ENCODE peak calls at places on chromosomes 3 and 15, in four cellular contexts. One of them, this sample, is unnamed.
A peak's percentile ranks its signal among the peaks of the same experiment; 100 is the strongest.

GRCh38 chr3:100865442-100865841 is 127.8 kb downstream of the ABI3BP start:
- DNase-seq in thoracic aorta: no peak
- DNase-seq in lower lobe of right lung: no peak
- DNase-seq in cardiac muscle cell: no peak
- DNase-seq in this sample: no peak

GRCh38 chr3:11154036-11154952 is at the start of gene HRH1:
- DNase-seq in lower lobe of right lung: no peak
- DNase-seq in thoracic aorta: no peak
- DNase-seq in cardiac muscle cell: peak; percentile 40
- DNase-seq in this sample: no peak

GRCh38 chr3:190083631-190084030 is 37.1 kb downstream of the P3H2 start:
- DNase-seq in lower lobe of right lung: no peak
- DNase-seq in thoracic aorta: no peak
- DNase-seq in cardiac muscle cell: no peak
- DNase-seq in this sample: no peak

GRCh38 chr15:100284701-100285100 is 57.1 kb downstream of the ADAMTS17 start:
- DNase-seq in thoracic aorta: no peak
- DNase-seq in lower lobe of right lung: peak; percentile 57
- DNase-seq in cardiac muscle cell: no peak
- DNase-seq in this sample: peak; percentile 68

GRCh38 chr3:12622335-12622734 is 41.6 kb downstream of the RAF1 start:
- DNase-seq in thoracic aorta: no peak
- DNase-seq in cardiac muscle cell: no peak
- DNase-seq in lower lobe of right lung: no peak
- DNase-seq in this sample: no peak

GRCh38 chr15:77606142-77607034 is 26.3 kb downstream of the LINGO1 start:
- DNase-seq in lower lobe of right lung: no peak
- DNase-seq in cardiac muscle cell: peak; percentile 36
- DNase-seq in thoracic aorta: no peak
- DNase-seq in this sample: no peak

GRCh38 chr3:147538034-147538433 is 128.9 kb downstream of the ZIC1 start:
- DNase-seq in thoracic aorta: no peak
- DNase-seq in lower lobe of right lung: no peak
- DNase-seq in cardiac muscle cell: no peak
- DNase-seq in this sample: no peak

GRCh38 chr3:37103103-37103815 is 71.1 kb downstream of the LRRFIP2 start:
- DNase-seq in thoracic aorta: no peak
- DNase-seq in cardiac muscle cell: no peak
- DNase-seq in lower lobe of right lung: no peak
- DNase-seq in this sample: no peak

GRCh38 chr15:44009056-44009455 is 182.3 kb downstream of the WDR76 start:
- DNase-seq in cardiac muscle cell: no peak
- DNase-seq in lower lobe of right lung: no peak
- DNase-seq in thoracic aorta: no peak
- DNase-seq in this sample: no peak

GRCh38 chr3:147493666-147494065 is 84.5 kb downstream of the ZIC1 start:
- DNase-seq in lower lobe of right lung: no peak
- DNase-seq in thoracic aorta: no peak
- DNase-seq in cardiac muscle cell: no peak
- DNase-seq in this sample: no peak

GRCh38 chr15:43751885-43752284 is 5.6 kb downstream of the PDIA3 start:
- DNase-seq in lower lobe of right lung: no peak
- DNase-seq in cardiac muscle cell: no peak
- DNase-seq in thoracic aorta: no peak
- DNase-seq in this sample: no peak

GRCh38 chr15:78718257-78718656 is 77.2 kb upstream of the CHRNB4 start:
- DNase-seq in thoracic aorta: no peak
- DNase-seq in lower lobe of right lung: no peak
- DNase-seq in cardiac muscle cell: no peak
- DNase-seq in this sample: no peak

GRCh38 chr3:113736548-113737089 is 9.4 kb downstream of the NAA50 start:
- DNase-seq in cardiac muscle cell: peak; percentile 44
- DNase-seq in lower lobe of right lung: no peak
- DNase-seq in thoracic aorta: no peak
- DNase-seq in this sample: no peak

GRCh38 chr15:68574629-68575028 is 4.2 kb upstream of the CORO2B start:
- DNase-seq in lower lobe of right lung: no peak
- DNase-seq in cardiac muscle cell: no peak
- DNase-seq in thoracic aorta: no peak
- DNase-seq in this sample: no peak

GRCh38 chr15:68570974-68571373 is 7.8 kb upstream of the CORO2B start:
- DNase-seq in lower lobe of right lung: no peak
- DNase-seq in cardiac muscle cell: no peak
- DNase-seq in thoracic aorta: no peak
- DNase-seq in this sample: no peak

GRCh38 chr15:68572921-68573320 is 5.9 kb upstream of the CORO2B start:
- DNase-seq in lower lobe of right lung: no peak
- DNase-seq in cardiac muscle cell: no peak
- DNase-seq in thoracic aorta: no peak
- DNase-seq in this sample: no peak

GRCh38 chr15:68574051-68574450 is 4.7 kb upstream of the CORO2B start:
- DNase-seq in thoracic aorta: no peak
- DNase-seq in cardiac muscle cell: no peak
- DNase-seq in lower lobe of right lung: no peak
- DNase-seq in this sample: no peak

GRCh38 chr15:68572309-68572708 is 6.5 kb upstream of the CORO2B start:
- DNase-seq in lower lobe of right lung: no peak
- DNase-seq in thoracic aorta: no peak
- DNase-seq in cardiac muscle cell: no peak
- DNase-seq in this sample: no peak
- H3K27me3 ChIP-seq in lower lobe of right lung: peaks cover 4% of the 10 kb centered on the region
- H3K27me3 ChIP-seq in thoracic aorta: no peaks in the 10 kb centered on the region
- H3K27me3 ChIP-seq in cardiac muscle cell: peaks cover 3% of the 10 kb centered on the region
- H3K27me3 ChIP-seq in this sample: no peaks in the 10 kb centered on the region

GRCh38 chr15:66107070-66107469 is 146.5 kb downstream of the MEGF11 start:
- DNase-seq in cardiac muscle cell: no peak
- DNase-seq in thoracic aorta: no peak
- DNase-seq in lower lobe of right lung: no peak
- DNase-seq in this sample: no peak
- H3K27me3 ChIP-seq in cardiac muscle cell: no peaks in the 10 kb centered on the region
- H3K27me3 ChIP-seq in thoracic aorta: no peaks in the 10 kb centered on the region
- H3K27me3 ChIP-seq in lower lobe of right lung: peaks cover 18% of the 10 kb centered on the region
- H3K27me3 ChIP-seq in this sample: no peaks in the 10 kb centered on the region

DNA sequence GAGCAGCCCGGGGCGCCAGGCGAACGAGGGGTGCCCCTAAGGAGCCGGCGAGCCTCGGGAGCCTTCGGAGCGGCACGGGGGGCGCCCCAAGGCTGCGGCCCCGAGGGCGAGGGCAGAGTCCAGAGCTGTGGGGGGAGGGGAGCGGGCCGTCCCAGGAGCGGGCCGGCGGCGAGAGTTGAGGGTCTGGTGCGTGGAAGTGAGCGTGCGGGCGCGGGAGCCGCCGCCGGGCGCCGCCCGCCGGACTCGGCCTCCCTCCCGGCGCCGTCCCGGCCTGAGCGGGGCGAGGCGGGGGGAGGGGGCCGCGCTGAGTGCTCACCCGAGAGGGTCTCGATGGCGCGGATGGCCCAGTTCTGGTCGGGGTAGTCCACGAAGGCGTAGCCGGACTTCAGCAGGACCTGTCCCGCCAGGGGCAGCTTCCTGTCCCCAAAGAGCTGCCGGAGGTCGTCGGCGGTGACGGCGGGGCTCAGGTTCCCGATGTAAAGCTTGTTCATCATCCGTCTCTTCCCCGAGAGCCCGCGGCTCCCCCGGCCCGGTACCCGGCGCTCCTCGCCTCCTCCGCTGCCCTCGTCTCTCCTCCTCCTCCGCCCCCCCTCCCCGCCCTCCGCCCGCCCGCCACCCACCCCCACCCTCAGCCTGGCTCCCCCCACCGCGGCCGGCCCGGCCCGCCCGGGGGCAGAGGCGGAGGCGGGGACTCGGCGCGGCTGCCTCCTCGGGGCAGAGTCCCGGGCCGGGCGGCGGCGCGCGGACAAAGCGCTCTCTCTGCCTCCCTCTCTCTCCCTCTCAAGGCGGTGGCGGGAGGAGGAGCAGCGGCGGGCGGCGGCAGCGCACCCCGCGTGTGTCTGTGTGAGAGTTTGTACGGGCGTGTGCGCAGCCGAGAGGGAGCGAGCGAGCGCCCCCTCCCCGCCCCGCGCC is at the start of gene IGF2BP2:
- DNase-seq in thoracic aorta: no peak
- DNase-seq in cardiac muscle cell: peak; percentile 90
- DNase-seq in lower lobe of right lung: peak; percentile 83
- DNase-seq in this sample: peak; percentile 25
- H3K27me3 ChIP-seq in thoracic aorta: peaks cover 20% of the 10 kb centered on the region
- H3K27me3 ChIP-seq in cardiac muscle cell: no peaks in the 10 kb centered on the region
- H3K27me3 ChIP-seq in lower lobe of right lung: peaks cover 13% of the 10 kb centered on the region
- H3K27me3 ChIP-seq in this sample: no peaks in the 10 kb centered on the region

GRCh38 chr15:48086162-48086561 is 34.6 kb upstream of the SLC24A5 start:
- DNase-seq in cardiac muscle cell: no peak
- DNase-seq in thoracic aorta: no peak
- DNase-seq in lower lobe of right lung: no peak
- DNase-seq in this sample: no peak

GRCh38 chr15:48089664-48090063 is 31.1 kb upstream of the SLC24A5 start:
- DNase-seq in lower lobe of right lung: no peak
- DNase-seq in thoracic aorta: no peak
- DNase-seq in cardiac muscle cell: no peak
- DNase-seq in this sample: no peak

GRCh38 chr15:48086582-48086981 is 34.2 kb upstream of the SLC24A5 start:
- DNase-seq in lower lobe of right lung: no peak
- DNase-seq in thoracic aorta: no peak
- DNase-seq in cardiac muscle cell: no peak
- DNase-seq in this sample: no peak

GRCh38 chr15:48090115-48090514 is 30.7 kb upstream of the SLC24A5 start:
- DNase-seq in thoracic aorta: no peak
- DNase-seq in cardiac muscle cell: no peak
- DNase-seq in lower lobe of right lung: no peak
- DNase-seq in this sample: no peak

DNA sequence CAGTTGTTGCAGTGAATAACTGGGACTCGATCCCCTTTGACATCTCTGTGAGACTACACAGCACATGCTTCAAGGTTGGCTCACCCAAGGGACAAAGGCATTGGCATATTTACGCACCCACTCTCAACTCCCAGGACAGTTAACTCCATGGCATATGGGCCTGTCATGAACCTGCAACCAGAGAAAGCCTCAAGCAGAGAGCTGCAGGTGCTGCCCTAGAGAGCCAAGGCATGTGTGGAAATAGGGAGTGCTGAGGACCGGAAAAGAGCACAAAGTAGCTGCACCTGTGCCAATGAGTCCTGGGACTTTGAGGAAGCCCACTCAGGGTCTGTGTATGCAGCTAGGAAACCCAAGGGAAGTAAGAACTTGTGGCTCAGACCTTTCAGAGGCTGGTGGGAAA is 32.9 kb upstream of the SLC24A5 start:
- DNase-seq in cardiac muscle cell: no peak
- DNase-seq in lower lobe of right lung: no peak
- DNase-seq in thoracic aorta: no peak
- DNase-seq in this sample: no peak
- H3K27me3 ChIP-seq in cardiac muscle cell: no peaks in the 10 kb centered on the region
- H3K27me3 ChIP-seq in lower lobe of right lung: peaks cover 8% of the 10 kb centered on the region
- H3K27me3 ChIP-seq in thoracic aorta: no peaks in the 10 kb centered on the region
- H3K27me3 ChIP-seq in this sample: no peaks in the 10 kb centered on the region

GRCh38 chr3:134311693-134312071 is 61.0 kb upstream of the RYK start:
- DNase-seq in thoracic aorta: no peak
- DNase-seq in cardiac muscle cell: no peak
- DNase-seq in lower lobe of right lung: no peak
- DNase-seq in this sample: no peak

GRCh38 chr3:134313839-134314587 is 60.2 kb downstream of the AMOTL2 start:
- DNase-seq in lower lobe of right lung: no peak
- DNase-seq in cardiac muscle cell: no peak
- DNase-seq in thoracic aorta: no peak
- DNase-seq in this sample: no peak

GRCh38 chr3:134311265-134311664 is 60.6 kb upstream of the RYK start:
- DNase-seq in thoracic aorta: no peak
- DNase-seq in lower lobe of right lung: no peak
- DNase-seq in cardiac muscle cell: no peak
- DNase-seq in this sample: no peak

GRCh38 chr3:134312873-134313838 is 61.1 kb downstream of the AMOTL2 start:
- DNase-seq in lower lobe of right lung: peak; percentile 87
- DNase-seq in thoracic aorta: no peak
- DNase-seq in cardiac muscle cell: peak; percentile 86
- DNase-seq in this sample: peak; percentile 65

GRCh38 chr3:134312072-134312872 is 61.6 kb upstream of the RYK start:
- DNase-seq in lower lobe of right lung: peak; percentile 70
- DNase-seq in cardiac muscle cell: no peak
- DNase-seq in thoracic aorta: no peak
- DNase-seq in this sample: no peak
- H3K27me3 ChIP-seq in lower lobe of right lung: peaks cover 3% of the 10 kb centered on the region
- H3K27me3 ChIP-seq in cardiac muscle cell: no peaks in the 10 kb centered on the region
- H3K27me3 ChIP-seq in thoracic aorta: no peaks in the 10 kb centered on the region
- H3K27me3 ChIP-seq in this sample: no peaks in the 10 kb centered on the region

GRCh38 chr15:51681303-51681963 is at the start of gene SCG3:
- DNase-seq in lower lobe of right lung: peak; percentile 88
- DNase-seq in cardiac muscle cell: peak; percentile 96
- DNase-seq in thoracic aorta: no peak
- DNase-seq in this sample: peak; percentile 95
- H3K27me3 ChIP-seq in lower lobe of right lung: peaks cover 30% of the 10 kb centered on the region
- H3K27me3 ChIP-seq in cardiac muscle cell: no peaks in the 10 kb centered on the region
- H3K27me3 ChIP-seq in thoracic aorta: no peaks in the 10 kb centered on the region
- H3K27me3 ChIP-seq in this sample: no peaks in the 10 kb centered on the region

GRCh38 chr3:128427872-128428822 is 38.5 kb downstream of the DNAJB8 start:
- DNase-seq in thoracic aorta: no peak
- DNase-seq in lower lobe of right lung: no peak
- DNase-seq in cardiac muscle cell: no peak
- DNase-seq in this sample: no peak

GRCh38 chr3:128426128-128426921 is 40.4 kb downstream of the DNAJB8 start:
- DNase-seq in lower lobe of right lung: peak; percentile 64
- DNase-seq in thoracic aorta: no peak
- DNase-seq in cardiac muscle cell: peak; percentile 76
- DNase-seq in this sample: peak; percentile 41

GRCh38 chr3:128429275-128429674 is 37.4 kb downstream of the DNAJB8 start:
- DNase-seq in cardiac muscle cell: no peak
- DNase-seq in lower lobe of right lung: no peak
- DNase-seq in thoracic aorta: no peak
- DNase-seq in this sample: no peak

GRCh38 chr3:128425846-128426127 is 40.9 kb downstream of the DNAJB8 start:
- DNase-seq in lower lobe of right lung: no peak
- DNase-seq in cardiac muscle cell: no peak
- DNase-seq in thoracic aorta: no peak
- DNase-seq in this sample: no peak

DNA sequence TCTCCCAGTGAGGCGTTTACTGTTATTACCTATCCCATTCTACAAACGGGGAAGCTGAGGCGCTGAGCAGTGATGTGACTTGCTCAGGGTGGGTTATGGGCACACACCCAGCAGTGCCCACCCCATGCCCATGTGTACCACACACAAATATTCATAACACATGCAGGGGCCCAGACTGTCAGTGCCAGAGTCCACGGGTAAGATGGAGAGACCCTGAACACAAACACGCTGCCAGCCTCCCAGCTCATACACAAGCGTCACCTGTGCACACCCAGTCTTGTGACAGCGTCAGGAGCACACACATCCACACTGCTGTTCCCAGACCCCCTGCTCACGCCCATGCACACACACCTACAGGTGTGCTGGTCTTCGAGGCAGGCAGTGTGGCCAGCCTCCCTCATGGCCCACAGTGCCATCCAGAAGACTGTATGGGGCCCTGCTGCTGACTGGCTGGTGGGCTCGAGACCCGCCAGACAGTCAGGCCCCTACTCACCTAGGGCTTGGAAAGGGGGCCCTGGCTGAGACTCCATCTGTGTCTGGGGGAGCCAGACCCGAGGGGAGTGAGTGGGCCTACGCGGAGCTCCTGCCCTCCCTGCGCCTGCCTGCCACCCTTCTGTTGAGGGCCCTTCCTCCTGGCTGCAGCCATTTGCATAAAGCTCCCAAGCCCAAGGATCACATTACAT is 39.4 kb downstream of the DNAJB8 start:
- DNase-seq in lower lobe of right lung: no peak
- DNase-seq in thoracic aorta: no peak
- DNase-seq in cardiac muscle cell: no peak
- DNase-seq in this sample: no peak
- H3K27me3 ChIP-seq in lower lobe of right lung: peaks cover 32% of the 10 kb centered on the region
- H3K27me3 ChIP-seq in thoracic aorta: no peaks in the 10 kb centered on the region
- H3K27me3 ChIP-seq in cardiac muscle cell: peaks cover 53% of the 10 kb centered on the region
- H3K27me3 ChIP-seq in this sample: no peaks in the 10 kb centered on the region

This sample was measured in testis.